ENCODE peak calls at places on chromosome 13, in four cellular contexts. W, X, E and Y are unnamed samples. For H3K4me1, the result is how much of the 10 kb centered on the place peaks cover.

GRCh38 chr13:110360598-110360997 is 53.5 kb downstream of the COL4A2 start:
- DNase-seq in E (no peak), W (no peak), X (no peak), Y (peak)

GRCh38 chr13:109779876-109780516 is 6.4 kb downstream of the IRS2 start:
- DNase-seq in W (no peak), X (no peak), E (no peak), Y (no peak)

GRCh38 chr13:72505376-72505775 is 222.1 kb downstream of the MZT1 start:
- DNase-seq in W (no peak), E (no peak), X (no peak), Y (no peak)

GRCh38 chr13:52968074-52968700 is 60.4 kb upstream of the OLFM4 start:
- DNase-seq in W (peak), E (peak), X (peak), Y (peak)

GRCh38 chr13:97535619-97536018 is 101.7 kb downstream of the RAP2A start:
- DNase-seq in W (no peak), X (peak), E (no peak), Y (no peak)

GRCh38 chr13:101383595-101383994 is 32.7 kb downstream of the NALCN start:
- DNase-seq in X (no peak), E (no peak), W (no peak), Y (peak)

GRCh38 chr13:73936001-73936400 is 198.2 kb downstream of the KLF12 start:
- DNase-seq in X (no peak), E (no peak), W (no peak), Y (no peak)

GRCh38 chr13:74290324-74290773 is 156.1 kb upstream of the KLF12 start:
- DNase-seq in W (peak), X (peak), E (no peak), Y (peak)

GRCh38 chr13:69565334-69565733 is 542.3 kb upstream of the ATXN8OS start:
- DNase-seq in W (peak), X (peak), E (no peak), Y (peak)

GRCh38 chr13:33775339-33776108 is 42.4 kb upstream of the RFC3 start:
- DNase-seq in X (no peak), W (no peak), E (no peak), Y (no peak)

GRCh38 chr13:77184455-77184854 is 142.4 kb downstream of the MYCBP2 start:
- DNase-seq in E (no peak), X (no peak), W (no peak), Y (no peak)

GRCh38 chr13:73521291-73521626 is 462.5 kb downstream of the KLF5 start:
- DNase-seq in W (no peak), E (no peak), X (no peak), Y (no peak)

GRCh38 chr13:70375718-70376117 is 267.5 kb upstream of the KLHL1 start:
- DNase-seq in E (no peak), W (peak), X (no peak), Y (peak)

GRCh38 chr13:31129419-31129818 is 32.3 kb downstream of the HSPH1 start:
- DNase-seq in X (no peak), E (no peak), W (no peak), Y (no peak)

GRCh38 chr13:33355470-33355869 is 69.9 kb upstream of the STARD13 start:
- DNase-seq in W (no peak), X (peak), E (no peak), Y (peak)

GRCh38 chr13:28717170-28717569 is 1.6 kb downstream of the SLC46A3 start:
- DNase-seq in X (peak), E (no peak), W (no peak), Y (no peak)

GRCh38 chr13:90414691-90415596 is 932.5 kb upstream of the MIR17HG start:
- DNase-seq in X (peak), W (no peak), E (no peak), Y (peak)

GRCh38 chr13:42832341-42833153 is 51.2 kb downstream of the FAM216B start:
- DNase-seq in E (no peak), X (peak), W (peak), Y (no peak)

GRCh38 chr13:102903659-102904407 is 58.0 kb downstream of the ERCC5 start:
- DNase-seq in W (no peak), X (peak), E (no peak), Y (peak)

GRCh38 chr13:51829236-51829899 is 15.6 kb downstream of the TMEM272 start:
- DNase-seq in W (no peak), X (no peak), E (no peak), Y (no peak)

DNA sequence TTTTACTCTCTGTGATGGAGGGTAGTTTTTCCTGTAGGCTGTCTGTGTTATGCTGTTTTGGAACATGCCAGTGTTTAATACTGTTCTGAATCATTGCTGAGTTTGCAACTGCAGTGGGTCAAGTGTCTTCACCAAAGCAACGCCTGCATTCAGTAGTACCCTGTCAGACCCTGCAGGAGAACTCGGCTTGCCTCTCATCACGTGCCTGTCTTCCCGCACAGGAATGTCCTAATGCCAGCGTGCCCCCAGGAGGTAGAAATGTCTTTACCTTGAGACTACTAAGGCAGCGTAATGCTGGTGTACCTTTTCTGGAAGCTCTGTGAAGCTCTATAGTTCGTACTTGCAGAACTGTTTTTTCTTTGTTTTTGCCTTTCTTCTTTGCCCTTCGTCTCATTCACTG is 42.3 kb downstream of the POLR1D start:
- DNase-seq in X (no peak), W (no peak), E (no peak), Y (no peak)
- H3K4me1 ChIP-seq in X (under half), W (under half), E (under half), Y (under half)

GRCh38 chr13:112583592-112584277 is 4.2 kb downstream of the TUBGCP3 start:
- DNase-seq in X (no peak), W (peak), E (no peak), Y (no peak)
- H3K4me3 ChIP-seq in X (no peak), W (no peak), E (no peak), Y (no peak)

GRCh38 chr13:99429670-99430069 is 71.6 kb upstream of the TM9SF2 start:
- DNase-seq in E (no peak), W (no peak), X (no peak), Y (no peak)
- H3K4me1 ChIP-seq in E (under half), W (under half), X (under half), Y (under half)

DNA sequence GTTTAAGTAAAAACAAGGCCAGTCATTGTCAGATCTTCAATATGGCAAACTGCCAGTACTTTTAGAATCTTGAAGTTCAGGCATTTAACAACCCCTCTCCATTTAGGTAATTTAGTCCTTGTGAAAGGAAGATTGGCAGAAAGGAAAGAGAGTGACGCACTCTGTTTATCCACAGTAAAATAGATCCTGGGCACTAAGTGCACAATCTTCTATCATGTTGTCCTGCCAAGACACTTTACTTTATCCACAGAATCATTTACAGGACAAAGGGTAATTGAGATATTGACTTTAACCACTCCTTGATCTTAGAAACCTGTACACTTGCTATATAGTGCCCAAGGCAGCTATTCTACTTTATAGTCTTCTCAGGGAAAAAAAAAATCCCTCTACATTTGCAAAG is 786.4 kb upstream of the SLITRK1 start:
- DNase-seq in X (no peak), E (no peak), W (no peak), Y (no peak)
- H3K4me3 ChIP-seq in X (no peak), E (no peak), W (no peak), Y (no peak)

DNA sequence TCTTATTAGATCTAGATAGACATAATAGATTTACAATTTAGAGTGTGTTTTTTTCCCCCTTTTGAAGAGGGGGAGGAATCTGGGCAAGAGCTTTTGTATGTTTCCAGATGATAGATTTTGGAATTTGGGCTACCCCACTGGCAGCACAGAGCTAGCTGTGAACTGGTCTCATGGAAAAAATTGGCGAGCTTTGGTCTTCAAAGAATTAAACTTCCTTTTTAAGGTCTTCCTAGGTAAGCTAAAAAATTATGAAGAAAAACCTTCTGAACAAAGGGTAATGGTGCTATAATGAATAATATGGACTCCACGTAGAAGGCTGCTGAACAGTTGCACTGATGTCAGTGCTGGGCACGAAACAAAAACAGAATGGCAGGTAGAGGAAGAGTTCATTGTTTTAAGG is 109.3 kb downstream of the ZIC5 start:
- DNase-seq in X (no peak), E (no peak), W (no peak), Y (no peak)
- H3K4me1 ChIP-seq in X (under half), E (under half), W (under half), Y (half or more)

GRCh38 chr13:78595819-78596700 is 7.3 kb downstream of the POU4F1 start:
- DNase-seq in E (no peak), X (no peak), W (no peak), Y (peak)
- H3K4me3 ChIP-seq in E (no peak), X (peak), W (peak), Y (peak)

GRCh38 chr13:60242231-60242630 is 78.5 kb upstream of the DIAPH3 start:
- DNase-seq in W (no peak), E (no peak), X (no peak), Y (no peak)
- H3K4me1 ChIP-seq in W (under half), E (under half), X (under half), Y (under half)

GRCh38 chr13:112985803-112986408 is 16.9 kb downstream of the MCF2L start:
- DNase-seq in W (no peak), E (no peak), X (no peak), Y (no peak)
- H3K4me3 ChIP-seq in W (peak), E (no peak), X (no peak), Y (no peak)

DNA sequence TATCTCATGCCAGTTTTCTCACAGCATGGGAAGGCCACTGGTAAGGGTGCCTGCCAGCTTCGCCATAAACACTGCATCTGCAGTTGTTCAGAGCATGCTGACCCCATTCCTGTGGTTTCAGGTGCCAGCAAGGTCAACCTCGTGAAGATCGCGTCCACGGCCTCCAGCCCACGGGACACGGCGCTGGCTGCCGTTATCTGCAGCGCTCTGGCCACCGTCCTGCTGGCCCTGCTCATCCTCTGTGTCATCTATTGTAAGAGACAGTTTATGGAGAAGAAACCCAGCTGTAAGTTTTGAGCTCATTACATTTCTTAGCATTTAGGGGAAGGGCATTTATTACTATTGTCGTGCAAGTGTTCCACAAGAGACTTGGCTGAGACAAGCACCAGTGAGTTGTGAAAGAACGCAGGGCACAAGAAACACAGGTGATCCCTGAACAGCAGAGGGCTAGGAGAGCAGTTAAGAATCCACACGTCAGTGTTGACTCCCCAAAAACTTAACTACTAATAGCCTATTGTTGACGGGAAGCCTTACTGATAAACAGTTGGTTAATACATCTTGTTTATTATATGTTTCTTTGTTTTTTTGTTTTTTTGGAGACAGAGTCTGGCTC is 88.8 kb downstream of the TNFRSF19 start:
- DNase-seq in W (peak), E (no peak), X (no peak), Y (no peak)
- H3K4me1 ChIP-seq in W (under half), E (under half), X (under half), Y (under half)

GRCh38 chr13:78596701-78597550 is 6.4 kb downstream of the POU4F1 start:
- DNase-seq in W (no peak), X (no peak), E (no peak), Y (no peak)
- H3K4me3 ChIP-seq in W (peak), X (no peak), E (no peak), Y (peak)